ENCODE peak calls at places on chromosomes 12 and 14, in four cellular contexts. F is tibial artery, K is ovary, G is heart left ventricle. X is an unnamed sample. For H3K36me3, the result is how much of the 10 kb centered on the place peaks cover.

GRCh38 chr12:131052891-131053290 is 99.2 kb downstream of the ADGRD1 start:
- DNase-seq in G (no peak), F (no peak), K (no peak), X (no peak)

GRCh38 chr14:23061995-23062394 is 4.7 kb upstream of the CDH24 start:
- DNase-seq in G (peak), F (peak), K (peak), X (peak)

GRCh38 chr12:67943295-67943892 is 45.9 kb upstream of the IFNG-AS1 start:
- DNase-seq in F (peak), K (peak), G (peak), X (no peak)

GRCh38 chr12:28130625-28131598 is 59.3 kb upstream of the CCDC91 start:
- DNase-seq in G (peak), K (peak), F (peak), X (peak)

GRCh38 chr12:15393037-15393436 is 70.7 kb downstream of the PTPRO start:
- DNase-seq in K (no peak), G (no peak), F (no peak), X (peak)

GRCh38 chr12:123474493-123475255 is 16.7 kb downstream of the SNRNP35 start:
- DNase-seq in F (no peak), K (no peak), G (no peak), X (no peak)

GRCh38 chr12:1936406-1937320 is 18.2 kb upstream of the CACNA2D4 start:
- DNase-seq in G (peak), F (peak), K (peak), X (peak)

GRCh38 chr12:11576104-11576503 is 73.4 kb upstream of the ETV6 start:
- DNase-seq in F (no peak), G (no peak), K (no peak), X (no peak)

GRCh38 chr14:69879175-69880047 is at the start of gene SMOC1:
- DNase-seq in G (peak), F (peak), K (no peak), X (no peak)

GRCh38 chr14:52069617-52070431 is 965 bp upstream of the NID2 start:
- DNase-seq in K (peak), F (no peak), G (peak), X (no peak)

GRCh38 chr12:13208533-13209278 is 12.2 kb downstream of the EMP1 start:
- DNase-seq in F (no peak), K (no peak), G (no peak), X (no peak)

GRCh38 chr12:32789446-32789845 is 33.7 kb upstream of the YARS2 start:
- DNase-seq in K (no peak), F (no peak), G (no peak), X (no peak)

GRCh38 chr12:12583510-12583909 is 20.8 kb upstream of the DUSP16 start:
- DNase-seq in G (no peak), K (no peak), F (no peak), X (no peak)

GRCh38 chr14:54902521-54903420 is at the start of gene GCH1:
- DNase-seq in F (peak), K (peak), G (peak), X (no peak)

GRCh38 chr14:32022938-32023466 is 54.1 kb upstream of the ARHGAP5 start:
- DNase-seq in F (no peak), K (no peak), G (no peak), X (no peak)

GRCh38 chr12:27361372-27361771 is 28.7 kb downstream of the BMAL2 start:
- DNase-seq in G (no peak), F (no peak), K (no peak), X (no peak)

GRCh38 chr14:43369710-43370109 is 1137.4 kb downstream of the FSCB start:
- DNase-seq in K (no peak), G (no peak), F (no peak), X (no peak)

GRCh38 chr12:120416490-120417216 is 21.3 kb upstream of the COX6A1 start:
- DNase-seq in F (no peak), G (no peak), K (no peak), X (no peak)

GRCh38 chr12:23760495-23760894 is 189.0 kb downstream of the SOX5 start:
- DNase-seq in F (no peak), K (no peak), G (no peak), X (no peak)

GRCh38 chr12:4449862-4450222 is 4.2 kb upstream of the FGF6 start:
- DNase-seq in K (no peak), F (no peak), G (no peak), X (no peak)

GRCh38 chr12:100468126-100468525 is 5.5 kb upstream of the NR1H4 start:
- DNase-seq in F (no peak), K (no peak), G (no peak), X (no peak)

GRCh38 chr12:83664650-83665049 is 977.9 kb downstream of the TMTC2 start:
- DNase-seq in G (no peak), F (no peak), K (no peak), X (no peak)

GRCh38 chr12:57775563-57776246 is 3.3 kb downstream of the EEF1AKMT3 start:
- DNase-seq in G (no peak), K (no peak), F (no peak), X (no peak)

GRCh38 chr14:101480747-101481530 is 80.4 kb upstream of the DIO3 start:
- DNase-seq in G (no peak), F (peak), K (peak), X (peak)

GRCh38 chr12:11951209-11951608 is 119.5 kb upstream of the BCL2L14 start:
- DNase-seq in K (no peak), G (no peak), F (no peak), X (no peak)

GRCh38 chr12:50517456-50518048 is 12.8 kb downstream of the DIP2B start:
- DNase-seq in K (no peak), F (no peak), G (no peak), X (no peak)

GRCh38 chr14:60161176-60162107 is 3.8 kb downstream of the DHRS7 start:
- DNase-seq in G (no peak), F (peak), K (peak), X (no peak)

GRCh38 chr12:80400591-80400991 is 43.4 kb upstream of the PTPRQ start:
- DNase-seq in F (no peak), K (no peak), G (peak), X (no peak)

GRCh38 chr14:39316844-39317553 is 83.3 kb downstream of the MIA2 start:
- DNase-seq in K (no peak), G (no peak), F (no peak), X (no peak)

GRCh38 chr14:87745507-87746118 is 247.4 kb downstream of the GALC start:
- DNase-seq in G (no peak), F (no peak), K (no peak), X (no peak)

GRCh38 chr12:3421599-3421998 is 69.4 kb upstream of the PRMT8 start:
- DNase-seq in F (no peak), K (no peak), G (no peak), X (no peak)

GRCh38 chr12:3303410-3304136 is 187.4 kb upstream of the PRMT8 start:
- DNase-seq in K (no peak), G (no peak), F (no peak), X (no peak)

GRCh38 chr14:69672372-69672771 is 61.0 kb downstream of the SUSD6 start:
- DNase-seq in K (no peak), F (no peak), G (no peak), X (no peak)

GRCh38 chr12:68958337-68958736 is 25.4 kb upstream of the CPM start:
- DNase-seq in K (no peak), F (no peak), G (no peak), X (no peak)

DNA sequence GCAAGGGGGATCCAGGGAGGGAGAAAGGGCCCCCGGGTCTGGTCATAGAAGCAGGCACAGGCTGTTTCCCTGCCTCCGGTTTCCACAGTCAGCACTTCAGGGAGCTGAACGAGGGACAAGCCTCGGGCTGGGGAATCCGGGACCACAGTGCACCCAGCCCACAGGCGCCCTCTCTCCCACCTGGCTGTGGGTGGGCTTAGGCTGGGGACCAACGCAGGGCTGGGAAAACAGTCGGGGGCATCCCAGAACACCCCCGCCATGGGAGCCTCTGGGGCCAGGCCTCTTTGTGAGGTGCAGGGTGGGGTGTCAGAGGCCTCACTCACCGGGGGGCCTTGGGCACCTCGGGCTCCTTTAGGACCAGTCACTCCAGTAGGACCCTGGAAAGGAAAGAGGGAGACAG is 16.3 kb downstream of the TMEM106C start:
- DNase-seq in G (no peak), F (no peak), K (no peak), X (no peak)
- H3K36me3 ChIP-seq in G (under half), F (under half), K (under half), X (under half)

GRCh38 chr14:96686126-96686525 is 111.1 kb upstream of the VRK1 start:
- DNase-seq in G (no peak), K (no peak), F (no peak), X (no peak)
- TF ChIP-seq CTCF in G (no peak), K (no peak), F (no peak), X (no peak)

GRCh38 chr12:59916988-59917387 is 321.2 kb downstream of the SLC16A7 start:
- DNase-seq in K (no peak), F (no peak), G (no peak), X (no peak)
- H3K36me3 ChIP-seq in K (under half), F (under half), G (under half), X (under half)

GRCh38 chr14:94633116-94633515 is 20.9 kb downstream of the SERPINA3 start:
- DNase-seq in K (no peak), F (peak), G (no peak), X (no peak)

GRCh38 chr14:94638961-94639817 is 27.0 kb downstream of the SERPINA3 start:
- DNase-seq in K (no peak), G (no peak), F (no peak), X (no peak)

GRCh38 chr14:94638330-94638729 is 26.1 kb downstream of the SERPINA3 start:
- DNase-seq in G (no peak), F (no peak), K (no peak), X (no peak)

GRCh38 chr14:94635143-94635542 is 23.0 kb downstream of the SERPINA3 start:
- DNase-seq in K (no peak), G (no peak), F (no peak), X (no peak)

GRCh38 chr14:94636744-94637412 is 24.7 kb downstream of the SERPINA3 start:
- DNase-seq in G (no peak), K (no peak), F (no peak), X (no peak)
- TF ChIP-seq CTCF in G (no peak), K (no peak), F (no peak), X (no peak)

DNA sequence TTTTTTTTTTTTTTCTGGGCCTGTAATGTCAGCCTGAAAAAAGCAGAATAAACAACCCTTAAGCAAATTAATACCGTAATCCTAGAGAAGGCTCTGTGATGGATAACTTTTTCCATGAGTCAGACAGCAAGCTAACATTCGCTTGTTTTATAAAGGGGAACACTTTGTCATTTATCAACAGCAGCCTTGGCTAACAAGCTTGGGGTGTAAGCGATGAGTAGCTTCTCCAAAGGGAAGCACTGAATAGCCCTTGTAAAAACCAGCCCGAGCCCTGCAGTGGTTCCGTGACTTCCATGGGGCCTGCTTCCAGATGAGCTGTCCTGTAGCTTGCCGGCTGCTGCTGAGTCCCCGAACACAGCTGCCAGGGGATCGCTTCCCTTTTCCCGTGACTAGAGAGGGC is 29.6 kb downstream of the CD9 start:
- DNase-seq in K (peak), F (peak), G (peak), X (no peak)
- H3K36me3 ChIP-seq in K (under half), F (under half), G (under half), X (under half)